ENCODE peak calls at places on chromosomes 12 and 14, in six cellular contexts. I, V, H, G, M and U are unnamed samples.

GRCh38 chr14:69648480-69649414 is 37.4 kb downstream of the SUSD6 start:
- DNase-seq in H (no peak), M (no peak), I (no peak), V (no peak), G (peak; percentile 24), U (no peak)

GRCh38 chr14:75277000-75277795 is 1.4 kb upstream of the FOS start:
- DNase-seq in H (peak; percentile 91), G (peak; percentile 89), M (peak; percentile 77), I (peak; percentile 84), V (peak; percentile 69), U (peak; percentile 94)

GRCh38 chr14:38950676-38951075 is 152.4 kb downstream of the SEC23A start:
- DNase-seq in I (no peak), H (no peak), V (no peak), M (no peak), G (no peak), U (no peak)

GRCh38 chr12:68619541-68619940 is 8.8 kb downstream of the RAP1B start:
- DNase-seq in M (no peak), H (no peak), G (no peak), I (no peak), V (no peak), U (no peak)

GRCh38 chr14:42222924-42223471 is 616.3 kb downstream of the LRFN5 start:
- DNase-seq in I (peak; percentile 2), V (no peak), G (peak; percentile 75), H (no peak), M (no peak), U (peak; percentile 91)

GRCh38 chr12:26523708-26524150 is 309.3 kb downstream of the ITPR2 start:
- DNase-seq in H (peak; percentile 91), I (peak; percentile 44), G (peak; percentile 91), V (no peak), M (no peak), U (peak; percentile 84)

GRCh38 chr14:69643430-69644200 is 32.2 kb downstream of the SUSD6 start:
- DNase-seq in H (peak; percentile 87), G (peak; percentile 38), I (peak; percentile 95), V (no peak), M (peak; percentile 57), U (peak; percentile 88)

GRCh38 chr12:110698171-110698902 is 9.4 kb upstream of the HVCN1 start:
- DNase-seq in H (peak; percentile 69), M (peak; percentile 73), G (peak; percentile 73), V (peak; percentile 74), I (peak; percentile 62), U (peak; percentile 56)

GRCh38 chr12:111274820-111275219 is 94.1 kb downstream of the PHETA1 start:
- DNase-seq in V (no peak), M (no peak), I (peak; percentile 22), G (peak; percentile 11), H (no peak), U (no peak)

GRCh38 chr12:24860546-24860945 is 88.4 kb downstream of the BCAT1 start:
- DNase-seq in H (no peak), I (no peak), M (no peak), G (no peak), V (no peak), U (no peak)

GRCh38 chr12:109476807-109477184 is 304 bp downstream of the KCTD10 start:
- DNase-seq in H (no peak), M (no peak), I (no peak), V (no peak), G (no peak), U (no peak)

GRCh38 chr12:52630104-52630500 is 11.7 kb upstream of the KRT73 start:
- DNase-seq in V (no peak), I (no peak), M (no peak), H (no peak), G (no peak), U (no peak)

GRCh38 chr14:34785223-34786006 is 71.0 kb upstream of the CFL2 start:
- DNase-seq in G (no peak), H (no peak), V (no peak), M (no peak), I (no peak), U (no peak)

GRCh38 chr12:64010069-64010686 is 165.7 kb downstream of the SRGAP1 start:
- DNase-seq in M (no peak), G (peak; percentile 88), I (no peak), H (no peak), V (no peak), U (peak; percentile 25)

GRCh38 chr12:105468464-105468863 is 138.0 kb downstream of the C12orf75 start:
- DNase-seq in I (no peak), H (no peak), M (no peak), G (no peak), V (no peak), U (no peak)

GRCh38 chr12:88207921-88208640 is 66.0 kb downstream of the TMTC3 start:
- DNase-seq in M (no peak), V (no peak), I (no peak), G (peak; percentile 90), H (no peak), U (peak; percentile 47)

GRCh38 chr14:78455896-78456435 is 285.8 kb downstream of the NRXN3 start:
- DNase-seq in I (no peak), V (no peak), H (no peak), M (no peak), G (no peak), U (no peak)